ENCODE peak calls at places on chromosomes 16 and 17, in four cellular contexts. One of them, this sample, is unnamed.

GRCh38 chr17:39676198-39676819 is 8.1 kb downstream of the PNMT start:
- DNase-seq in OCI-LY7: peak
- DNase-seq in ecto neural progenitor cell: no peak
- DNase-seq in SJSA1: no peak
- DNase-seq in this sample: no peak

GRCh38 chr16:10181196-10182162 is 749 bp downstream of the GRIN2A start:
- DNase-seq in OCI-LY7: no peak
- DNase-seq in ecto neural progenitor cell: peak
- DNase-seq in SJSA1: no peak
- DNase-seq in this sample: no peak

GRCh38 chr17:75130632-75131277 is 787 bp downstream of the NT5C start:
- DNase-seq in OCI-LY7: peak
- DNase-seq in ecto neural progenitor cell: peak
- DNase-seq in SJSA1: peak
- DNase-seq in this sample: no peak

GRCh38 chr17:42673885-42674754 is 2.7 kb downstream of the PLEKHH3 start:
- DNase-seq in OCI-LY7: peak
- DNase-seq in ecto neural progenitor cell: peak
- DNase-seq in SJSA1: no peak
- DNase-seq in this sample: no peak

GRCh38 chr17:68749742-68750562 is 148.8 kb upstream of the FAM20A start:
- DNase-seq in OCI-LY7: no peak
- DNase-seq in ecto neural progenitor cell: no peak
- DNase-seq in SJSA1: no peak
- DNase-seq in this sample: no peak

GRCh38 chr16:57634171-57634570 is 5.7 kb downstream of the ADGRG1 start:
- DNase-seq in OCI-LY7: no peak
- DNase-seq in ecto neural progenitor cell: no peak
- DNase-seq in SJSA1: no peak
- DNase-seq in this sample: no peak

GRCh38 chr16:15827709-15828343 is 29.0 kb downstream of the MYH11 start:
- DNase-seq in OCI-LY7: no peak
- DNase-seq in ecto neural progenitor cell: no peak
- DNase-seq in SJSA1: no peak
- DNase-seq in this sample: no peak

GRCh38 chr17:59330314-59330942 is 1.0 kb upstream of the YPEL2 start:
- DNase-seq in OCI-LY7: no peak
- DNase-seq in ecto neural progenitor cell: peak
- DNase-seq in SJSA1: no peak
- DNase-seq in this sample: no peak

GRCh38 chr17:2690165-2691068 is 21.1 kb downstream of the CLUH start:
- DNase-seq in OCI-LY7: no peak
- DNase-seq in ecto neural progenitor cell: no peak
- DNase-seq in SJSA1: no peak
- DNase-seq in this sample: peak

GRCh38 chr17:63646492-63646815 is 24.2 kb downstream of the MAP3K3 start:
- DNase-seq in OCI-LY7: peak
- DNase-seq in ecto neural progenitor cell: no peak
- DNase-seq in SJSA1: no peak
- DNase-seq in this sample: no peak

GRCh38 chr17:70021726-70022125 is 53.3 kb upstream of the KCNJ16 start:
- DNase-seq in OCI-LY7: no peak
- DNase-seq in ecto neural progenitor cell: no peak
- DNase-seq in SJSA1: no peak
- DNase-seq in this sample: no peak

GRCh38 chr16:87295259-87295658 is 21.9 kb downstream of the C16orf95 start:
- DNase-seq in OCI-LY7: peak
- DNase-seq in ecto neural progenitor cell: no peak
- DNase-seq in SJSA1: no peak
- DNase-seq in this sample: no peak

GRCh38 chr16:58684001-58684353 is 593 bp downstream of the SLC38A7 start:
- DNase-seq in OCI-LY7: no peak
- DNase-seq in ecto neural progenitor cell: no peak
- DNase-seq in SJSA1: no peak
- DNase-seq in this sample: no peak

GRCh38 chr16:19458722-19459379 is 41.2 kb downstream of the TMC5 start:
- DNase-seq in OCI-LY7: no peak
- DNase-seq in ecto neural progenitor cell: no peak
- DNase-seq in SJSA1: no peak
- DNase-seq in this sample: no peak

GRCh38 chr17:18362509-18363020 is 785 bp downstream of the SHMT1 start:
- DNase-seq in OCI-LY7: peak
- DNase-seq in ecto neural progenitor cell: peak
- DNase-seq in SJSA1: no peak
- DNase-seq in this sample: no peak

GRCh38 chr17:59038734-59039133 is 67.9 kb downstream of the TRIM37 start:
- DNase-seq in OCI-LY7: no peak
- DNase-seq in ecto neural progenitor cell: no peak
- DNase-seq in SJSA1: no peak
- DNase-seq in this sample: no peak

GRCh38 chr17:40281663-40282062 is 6.0 kb upstream of the CDC6 start:
- DNase-seq in OCI-LY7: no peak
- DNase-seq in ecto neural progenitor cell: no peak
- DNase-seq in SJSA1: peak
- DNase-seq in this sample: no peak

GRCh38 chr16:81855552-81856153 is 76.6 kb downstream of the PLCG2 start:
- DNase-seq in OCI-LY7: peak
- DNase-seq in ecto neural progenitor cell: no peak
- DNase-seq in SJSA1: no peak
- DNase-seq in this sample: no peak

GRCh38 chr17:66724581-66725341 is 110.2 kb upstream of the CACNG5 start:
- DNase-seq in OCI-LY7: no peak
- DNase-seq in ecto neural progenitor cell: no peak
- DNase-seq in SJSA1: no peak
- DNase-seq in this sample: no peak

GRCh38 chr17:78124081-78124835 is 4.3 kb downstream of the TMC6 start:
- DNase-seq in OCI-LY7: peak
- DNase-seq in ecto neural progenitor cell: no peak
- DNase-seq in SJSA1: no peak
- DNase-seq in this sample: no peak

GRCh38 chr16:83826146-83826913 is 18.6 kb downstream of the HSBP1 start:
- DNase-seq in OCI-LY7: peak
- DNase-seq in ecto neural progenitor cell: peak
- DNase-seq in SJSA1: peak
- DNase-seq in this sample: no peak

GRCh38 chr16:985237-985636 is 3.7 kb downstream of the SOX8 start:
- DNase-seq in OCI-LY7: no peak
- DNase-seq in ecto neural progenitor cell: no peak
- DNase-seq in SJSA1: no peak
- DNase-seq in this sample: no peak

GRCh38 chr17:42985225-42985624 is 4.9 kb downstream of the RUNDC1 start:
- DNase-seq in OCI-LY7: peak
- DNase-seq in ecto neural progenitor cell: no peak
- DNase-seq in SJSA1: no peak
- DNase-seq in this sample: no peak

GRCh38 chr17:12242390-12242954 is 221.8 kb downstream of the MAP2K4 start:
- DNase-seq in OCI-LY7: no peak
- DNase-seq in ecto neural progenitor cell: no peak
- DNase-seq in SJSA1: no peak
- DNase-seq in this sample: no peak

GRCh38 chr17:43146649-43147048 is 21.5 kb upstream of the BRCA1 start:
- DNase-seq in OCI-LY7: no peak
- DNase-seq in ecto neural progenitor cell: no peak
- DNase-seq in SJSA1: no peak
- DNase-seq in this sample: no peak

GRCh38 chr16:81807767-81808166 is 28.7 kb downstream of the PLCG2 start:
- DNase-seq in OCI-LY7: no peak
- DNase-seq in ecto neural progenitor cell: no peak
- DNase-seq in SJSA1: no peak
- DNase-seq in this sample: no peak

GRCh38 chr16:56357765-56358322 is 67.5 kb downstream of the AMFR start:
- DNase-seq in OCI-LY7: no peak
- DNase-seq in ecto neural progenitor cell: peak
- DNase-seq in SJSA1: peak
- DNase-seq in this sample: no peak

GRCh38 chr17:77131919-77132318 is 8.8 kb upstream of the SEC14L1 start:
- DNase-seq in OCI-LY7: no peak
- DNase-seq in ecto neural progenitor cell: no peak
- DNase-seq in SJSA1: no peak
- DNase-seq in this sample: no peak

GRCh38 chr16:13181432-13181831 is 280.0 kb downstream of the SHISA9 start:
- DNase-seq in OCI-LY7: no peak
- DNase-seq in ecto neural progenitor cell: no peak
- DNase-seq in SJSA1: no peak
- DNase-seq in this sample: no peak

GRCh38 chr16:72066747-72067146 is 3.7 kb downstream of the HPR start:
- DNase-seq in OCI-LY7: peak
- DNase-seq in ecto neural progenitor cell: no peak
- DNase-seq in SJSA1: no peak
- DNase-seq in this sample: no peak

GRCh38 chr16:68238029-68238345 is 2.1 kb upstream of the ESRP2 start:
- DNase-seq in OCI-LY7: no peak
- DNase-seq in ecto neural progenitor cell: no peak
- DNase-seq in SJSA1: no peak
- DNase-seq in this sample: no peak

GRCh38 chr16:71557954-71558582 is 18.8 kb downstream of the TAT start:
- DNase-seq in OCI-LY7: no peak
- DNase-seq in ecto neural progenitor cell: no peak
- DNase-seq in SJSA1: no peak
- DNase-seq in this sample: no peak

GRCh38 chr16:88071908-88072307 is 120.7 kb downstream of the BANP start:
- DNase-seq in OCI-LY7: no peak
- DNase-seq in ecto neural progenitor cell: no peak
- DNase-seq in SJSA1: no peak
- DNase-seq in this sample: no peak

GRCh38 chr16:27625050-27625697 is 75.2 kb downstream of the KATNIP start:
- DNase-seq in OCI-LY7: no peak
- DNase-seq in ecto neural progenitor cell: no peak
- DNase-seq in SJSA1: no peak
- DNase-seq in this sample: no peak